ENCODE peak calls at places on chromosomes 1 and 21, in five cellular contexts. D is H9, E is trophoblast cell, N is mesenchymal stem cell, S is H1. X is an unnamed sample.

GRCh38 chr1:9721606-9722377 is 70.3 kb downstream of the PIK3CD start:
- DNase-seq in S (peak), N (peak), E (peak), D (peak), X (peak)

GRCh38 chr21:42250422-42251403 is 31.8 kb downstream of the ABCG1 start:
- DNase-seq in N (no peak), D (no peak), S (no peak), E (no peak), X (no peak)

GRCh38 chr1:171616586-171616985 is 5.5 kb upstream of the MYOCOS start:
- DNase-seq in E (no peak), S (no peak), D (no peak), N (no peak), X (no peak)

GRCh38 chr1:3706651-3707297 is 45.5 kb upstream of the CCDC27 start:
- DNase-seq in D (no peak), E (no peak), S (no peak), N (no peak), X (no peak)

GRCh38 chr1:89262643-89263042 is 10.0 kb downstream of the GBP5 start:
- DNase-seq in D (no peak), S (no peak), E (peak), N (peak), X (no peak)

GRCh38 chr1:44251486-44251885 is 38.2 kb downstream of the DMAP1 start:
- DNase-seq in E (no peak), S (no peak), D (no peak), N (no peak), X (no peak)

GRCh38 chr1:241475688-241476087 is 43.9 kb downstream of the FH start:
- DNase-seq in N (peak), S (no peak), D (no peak), E (peak), X (no peak)

GRCh38 chr1:19710825-19711611 is 46.3 kb downstream of the HTR6 start:
- DNase-seq in E (no peak), D (no peak), S (no peak), N (no peak), X (no peak)

GRCh38 chr1:185686996-185687778 is 47.0 kb upstream of the HMCN1 start:
- DNase-seq in N (no peak), D (no peak), E (no peak), S (no peak), X (no peak)

GRCh38 chr1:66671472-66671871 is 80.8 kb upstream of the DYNLT5 start:
- DNase-seq in D (no peak), N (no peak), E (no peak), S (no peak), X (peak)

DNA sequence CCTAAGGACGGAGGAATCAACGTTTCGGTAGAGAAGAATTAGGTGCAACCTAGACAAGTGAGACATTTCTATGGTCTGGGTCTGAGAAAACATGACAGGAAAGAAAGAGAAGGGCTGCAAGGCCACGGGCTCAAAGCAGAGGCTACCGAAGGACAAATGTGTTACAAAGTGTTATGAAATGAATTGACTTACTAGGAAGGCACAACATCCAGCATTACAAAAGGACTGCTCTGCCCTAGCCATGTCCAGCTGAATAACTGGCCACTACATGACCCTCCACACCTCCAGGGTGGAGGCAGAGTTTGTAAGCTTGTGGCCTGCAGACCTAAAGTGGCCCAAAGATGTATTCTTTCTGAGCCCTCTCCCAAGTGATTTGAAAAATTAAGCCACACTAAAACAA is 133.6 kb downstream of the GDAP2 start:
- DNase-seq in D (no peak), E (no peak), S (no peak), N (no peak), X (no peak)
- H3K14ac ChIP-seq in D (no peak), E (no peak), S (no peak), N (no peak), X (no peak)

GRCh38 chr1:93500275-93500674 is 52.4 kb downstream of the FNBP1L start:
- DNase-seq in E (no peak), S (no peak), D (no peak), N (no peak), X (no peak)

GRCh38 chr1:93499075-93499474 is 51.2 kb downstream of the FNBP1L start:
- DNase-seq in E (no peak), S (no peak), N (no peak), D (no peak), X (no peak)

GRCh38 chr1:93499533-93499932 is 51.6 kb downstream of the FNBP1L start:
- DNase-seq in S (no peak), N (no peak), E (no peak), D (no peak), X (no peak)

GRCh38 chr1:93495911-93496310 is 48.0 kb downstream of the FNBP1L start:
- DNase-seq in D (no peak), E (no peak), N (no peak), S (no peak), X (no peak)

DNA sequence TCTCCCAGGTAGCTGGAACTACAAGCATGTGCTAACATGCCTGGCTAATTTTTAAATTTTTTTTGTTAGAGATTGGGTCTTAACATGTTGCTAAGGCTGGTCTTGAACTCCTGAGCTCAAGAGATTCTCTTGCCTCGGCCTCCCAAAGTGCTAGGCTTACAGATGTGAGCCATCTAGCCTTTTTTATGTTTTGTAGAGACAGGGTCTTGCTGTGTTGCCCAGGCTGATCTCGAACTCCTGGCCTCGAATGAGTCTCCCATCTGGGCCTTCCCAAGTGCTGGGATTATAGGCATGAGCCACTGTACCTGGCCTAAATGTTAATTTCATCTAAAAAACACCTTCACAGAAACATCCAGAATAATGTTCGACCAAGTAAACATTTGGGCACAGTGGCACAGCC is 48.6 kb downstream of the FNBP1L start:
- DNase-seq in N (no peak), S (no peak), D (no peak), E (no peak), X (no peak)
- H2BK12ac ChIP-seq in N (no peak), S (no peak), D (no peak), E (no peak), X (no peak)

GRCh38 chr1:145425436-145426029 is at the start of gene NBPF20:
- DNase-seq in S (peak), D (peak), N (peak), E (peak), X (peak)
- H3K14ac ChIP-seq in S (no peak), D (no peak), N (no peak), E (peak), X (no peak)

GRCh38 chr21:29053011-29053553 is 20.4 kb downstream of the CCT8 start:
- DNase-seq in E (no peak), N (no peak), D (no peak), S (no peak), X (no peak)

GRCh38 chr21:29053656-29054055 is 19.8 kb downstream of the CCT8 start:
- DNase-seq in N (no peak), E (no peak), D (no peak), S (no peak), X (no peak)

GRCh38 chr21:29055080-29055479 is 18.4 kb downstream of the CCT8 start:
- DNase-seq in S (no peak), D (no peak), N (no peak), E (no peak), X (no peak)

GRCh38 chr21:29056005-29056404 is 17.4 kb downstream of the CCT8 start:
- DNase-seq in S (no peak), N (no peak), E (no peak), D (no peak), X (no peak)

GRCh38 chr21:29052224-29052623 is 21.2 kb downstream of the CCT8 start:
- DNase-seq in N (no peak), D (no peak), E (no peak), S (no peak), X (no peak)
- H2BK12ac ChIP-seq in N (no peak), D (no peak), E (no peak), S (no peak), X (no peak)

GRCh38 chr1:160370561-160371345 is 3.9 kb downstream of the NHLH1 start:
- DNase-seq in E (no peak), S (no peak), D (no peak), N (no peak), X (no peak)
- H3K14ac ChIP-seq in E (no peak), S (no peak), D (no peak), N (no peak), X (no peak)

DNA sequence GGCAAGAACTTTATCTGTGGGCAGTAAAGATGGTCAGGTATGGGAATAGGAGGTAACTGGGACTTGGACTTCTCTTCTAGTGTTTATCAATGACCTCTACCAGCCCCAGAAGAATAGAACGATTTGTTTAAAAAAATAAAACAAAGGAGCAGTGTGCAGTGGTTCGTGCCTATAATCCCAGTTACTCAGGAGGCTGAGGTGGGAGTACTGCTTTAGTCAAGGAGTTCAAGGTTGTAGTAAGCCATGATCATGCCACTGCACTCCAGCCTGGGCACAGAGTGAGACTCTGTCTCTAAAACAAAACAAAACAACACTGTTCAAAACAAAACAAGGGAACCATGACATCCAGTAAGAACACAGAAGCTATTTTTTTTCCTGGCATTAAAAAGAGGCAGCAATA is 4.3 kb downstream of the RNF19B start:
- DNase-seq in S (no peak), D (no peak), N (no peak), E (no peak), X (no peak)
- H2BK12ac ChIP-seq in S (no peak), D (no peak), N (no peak), E (no peak), X (no peak)